ENCODE peak calls at places on chromosome 17, in ten cellular contexts. A is psoas muscle, Y is brain microvascular endothelial cell, V is Panc1, F is Peyer's patch, S is OCI-LY7, K is heart right ventricle, T is SJSA1, O is kidney, D is IMR-90. E is an unnamed sample.

GRCh38 chr17:69634844-69635243 is 220.3 kb downstream of the MAP2K6 start:
- DNase-seq in A (no peak), Y (no peak), V (no peak), F (no peak), S (no peak), K (no peak), T (no peak), O (no peak), D (no peak), E (no peak)

GRCh38 chr17:14198013-14198412 is 38.6 kb downstream of the CDRT15 start:
- DNase-seq in A (no peak), Y (no peak), V (no peak), F (no peak), S (no peak), K (peak; percentile 46), T (no peak), O (no peak), D (no peak), E (no peak)

GRCh38 chr17:15378243-15378642 is 36.8 kb upstream of the TEKT3 start:
- DNase-seq in A (no peak), Y (no peak), V (no peak), F (no peak), S (no peak), K (no peak), T (no peak), O (no peak), D (no peak), E (no peak)

GRCh38 chr17:61545335-61545938 is 45.6 kb downstream of the NACA2 start:
- DNase-seq in A (no peak), Y (no peak), V (no peak), F (no peak), S (no peak), K (no peak), T (no peak), O (no peak), D (no peak), E (no peak)

GRCh38 chr17:19371259-19372003 is 6.9 kb upstream of the MAPK7 start:
- DNase-seq in A (no peak), Y (no peak), V (no peak), F (peak; percentile 43), S (no peak), K (no peak), T (no peak), O (no peak), D (no peak), E (peak; percentile 42)

GRCh38 chr17:27268394-27269085 is 25.4 kb upstream of the WSB1 start:
- DNase-seq in A (no peak), Y (no peak), V (no peak), F (no peak), S (no peak), K (no peak), T (no peak), O (no peak), D (no peak), E (no peak)

GRCh38 chr17:42097691-42098661 is at the start of gene ZNF385C:
- DNase-seq in A (no peak), Y (no peak), V (no peak), F (peak; percentile 58), S (no peak), K (no peak), T (no peak), O (no peak), D (no peak), E (peak; percentile 37)

GRCh38 chr17:27807567-27808470 is 7.5 kb upstream of the NOS2 start:
- DNase-seq in A (no peak), Y (no peak), V (no peak), F (peak; percentile 86), S (peak; percentile 11), K (no peak), T (no peak), O (no peak), D (no peak), E (peak; percentile 43)

DNA sequence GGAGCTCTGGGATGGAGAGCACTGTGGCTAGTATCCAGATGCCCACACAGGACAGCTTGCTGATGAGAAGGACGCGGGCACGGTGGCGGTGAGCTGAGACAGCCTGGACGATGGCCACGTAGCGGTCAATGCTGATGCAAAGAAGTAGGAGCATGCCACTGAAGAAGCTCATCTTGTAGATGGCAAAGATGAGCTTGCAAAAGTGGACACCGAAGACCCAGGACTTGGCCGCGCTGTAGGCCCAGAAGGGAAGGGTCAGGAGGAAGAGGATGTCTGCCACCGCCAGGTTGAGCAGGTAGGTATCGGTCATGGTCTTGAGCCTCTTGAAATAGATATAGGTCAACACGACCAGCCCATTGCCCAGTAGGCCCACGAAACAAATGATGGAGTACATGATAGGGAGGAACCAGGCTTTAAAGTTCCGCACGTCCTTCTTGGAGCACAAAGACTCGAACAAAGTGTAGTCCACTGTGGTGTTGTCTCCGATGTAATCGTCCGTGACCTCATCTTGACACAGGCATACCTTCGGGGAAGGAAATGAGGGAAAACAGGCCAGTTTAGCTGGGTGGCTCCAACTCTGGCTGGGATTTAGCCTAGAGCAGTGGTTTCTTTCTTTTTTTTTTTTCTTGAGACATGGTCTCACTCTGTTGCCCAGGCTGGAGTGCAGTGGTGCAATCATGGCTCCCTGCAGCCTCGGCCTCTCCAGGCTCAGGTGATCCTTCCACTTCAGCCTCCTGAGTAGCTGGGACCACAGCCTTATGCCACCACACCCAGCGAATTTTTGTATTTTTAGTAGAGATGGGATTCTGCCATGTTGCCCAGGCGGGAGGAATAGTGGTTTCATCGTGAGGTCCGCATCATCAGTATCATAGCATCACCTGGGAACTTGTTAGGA is 9.7 kb downstream of the CCR7 start:
- DNase-seq in A (no peak), Y (no peak), V (no peak), F (peak; percentile 46), S (no peak), K (no peak), T (no peak), O (peak; percentile 51), D (no peak), E (no peak)
- H3K27ac ChIP-seq in A (no peak overlapping the region), Y (no peak overlapping the region), V (no peak overlapping the region), F (no peak overlapping the region), S (no peak overlapping the region), K (peak overlapping the region; percentile 83), T (no peak overlapping the region), O (no peak overlapping the region), D (no peak overlapping the region), E (no peak overlapping the region)

GRCh38 chr17:1733759-1734158 is 8.9 kb upstream of the SERPINF2 start:
- DNase-seq in A (peak; percentile 13), Y (no peak), V (no peak), F (no peak), S (no peak), K (no peak), T (no peak), O (no peak), D (no peak), E (no peak)
- H3K4me3 ChIP-seq in A (no peak overlapping the region), Y (no peak overlapping the region), V (no peak overlapping the region), F (no peak overlapping the region), S (no peak overlapping the region), K (no peak overlapping the region), T (no peak overlapping the region), O (no peak overlapping the region), D (no peak overlapping the region), E (no peak overlapping the region)

GRCh38 chr17:73595068-73595865 is 49.0 kb downstream of the SDK2 start:
- DNase-seq in A (peak; percentile 25), Y (no peak), V (no peak), F (peak; percentile 62), S (peak; percentile 55), K (peak; percentile 54), T (no peak), O (no peak), D (no peak), E (no peak)

GRCh38 chr17:73594598-73594997 is 49.6 kb downstream of the SDK2 start:
- DNase-seq in A (no peak), Y (no peak), V (no peak), F (no peak), S (no peak), K (no peak), T (no peak), O (no peak), D (no peak), E (no peak)

GRCh38 chr17:73594025-73594424 is 50.2 kb downstream of the SDK2 start:
- DNase-seq in A (no peak), Y (no peak), V (no peak), F (no peak), S (no peak), K (no peak), T (no peak), O (no peak), D (no peak), E (no peak)

GRCh38 chr17:73598131-73598680 is 46.0 kb downstream of the SDK2 start:
- DNase-seq in A (no peak), Y (no peak), V (no peak), F (no peak), S (no peak), K (no peak), T (no peak), O (no peak), D (no peak), E (no peak)

DNA sequence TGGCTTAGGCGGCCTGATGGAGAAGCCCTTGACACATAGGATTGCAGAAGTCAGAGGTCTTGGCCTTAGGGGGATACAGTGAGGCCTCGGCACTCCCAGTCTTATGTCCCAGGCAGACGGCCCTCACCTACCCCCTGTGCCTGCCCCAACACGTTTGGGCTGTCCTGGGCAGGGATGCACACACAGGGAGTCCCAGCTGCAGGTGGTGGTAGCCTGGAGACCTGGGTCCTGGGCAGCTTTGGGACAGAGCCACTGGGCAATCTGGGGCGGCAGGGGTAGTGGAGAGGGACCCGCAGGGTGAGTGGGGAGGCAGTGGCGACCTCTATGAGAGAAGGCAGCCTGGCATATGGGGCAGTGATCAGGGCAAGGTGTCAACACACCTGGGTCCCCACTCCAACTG is 48.3 kb downstream of the SDK2 start:
- DNase-seq in A (no peak), Y (no peak), V (no peak), F (no peak), S (no peak), K (no peak), T (no peak), O (no peak), D (no peak), E (no peak)
- H3K36me3 ChIP-seq in A (no peaks in the 10 kb centered on the region), Y (no peaks in the 10 kb centered on the region), V (no peaks in the 10 kb centered on the region), F (no peaks in the 10 kb centered on the region), S (no peaks in the 10 kb centered on the region), K (no peaks in the 10 kb centered on the region), T (no peaks in the 10 kb centered on the region), O (no peaks in the 10 kb centered on the region), D (no peaks in the 10 kb centered on the region), E (no peaks in the 10 kb centered on the region)

GRCh38 chr17:76402711-76403110 is 18.3 kb downstream of the SPHK1 start:
- DNase-seq in A (no peak), Y (no peak), V (no peak), F (no peak), S (no peak), K (peak; percentile 5), T (no peak), O (peak; percentile 36), D (no peak), E (no peak)

GRCh38 chr17:76405607-76405966 is 21.2 kb downstream of the SPHK1 start:
- DNase-seq in A (no peak), Y (no peak), V (no peak), F (no peak), S (no peak), K (peak; percentile 8), T (no peak), O (peak; percentile 47), D (no peak), E (no peak)

GRCh38 chr17:76405967-76406647 is 21.7 kb downstream of the SPHK1 start:
- DNase-seq in A (peak; percentile 41), Y (no peak), V (no peak), F (peak; percentile 73), S (peak; percentile 66), K (peak; percentile 81), T (no peak), O (peak; percentile 73), D (peak; percentile 35), E (no peak)

GRCh38 chr17:76404256-76404655 is 19.8 kb downstream of the SPHK1 start:
- DNase-seq in A (peak; percentile 18), Y (no peak), V (no peak), F (no peak), S (no peak), K (peak; percentile 5), T (no peak), O (peak; percentile 10), D (no peak), E (no peak)

GRCh38 chr17:76404976-76405563 is 20.7 kb downstream of the SPHK1 start:
- DNase-seq in A (peak; percentile 26), Y (no peak), V (no peak), F (no peak), S (no peak), K (peak; percentile 63), T (no peak), O (peak; percentile 88), D (no peak), E (no peak)
- H3K27ac ChIP-seq in A (no peak overlapping the region), Y (no peak overlapping the region), V (no peak overlapping the region), F (no peak overlapping the region), S (no peak overlapping the region), K (peak overlapping the region; percentile 66), T (no peak overlapping the region), O (no peak overlapping the region), D (no peak overlapping the region), E (no peak overlapping the region)

E was measured in CD8-positive, alpha-beta memory T cell.